ENCODE peak calls at places on chromosomes 2 and 18, in five cellular contexts. One of them, this sample, is unnamed.

GRCh38 chr2:144377929-144378328 is 142.0 kb downstream of the ZEB2 start:
- DNase-seq in T-cell: no peak
- DNase-seq in nephron progenitor cell: no peak
- DNase-seq in stimulated activated CD8-positive, alpha-beta memory T cell treated with anti-CD3 and anti-CD28 coated beads, Interleukin-2, amount 100 ng/mL, for 48 hours: no peak
- DNase-seq in activated CD8-positive, alpha-beta memory T cell treated with anti-CD3 and anti-CD28 coated beads, Interleukin-2, amount 10 ng/mL, durations not matched to agents 7 days and 5 days: no peak
- DNase-seq in this sample: no peak

GRCh38 chr2:26414291-26414690 is 12.6 kb downstream of the DRC1 start:
- DNase-seq in T-cell: no peak
- DNase-seq in stimulated activated CD8-positive, alpha-beta memory T cell treated with anti-CD3 and anti-CD28 coated beads, Interleukin-2, amount 100 ng/mL, for 48 hours: no peak
- DNase-seq in nephron progenitor cell: no peak
- DNase-seq in activated CD8-positive, alpha-beta memory T cell treated with anti-CD3 and anti-CD28 coated beads, Interleukin-2, amount 10 ng/mL, durations not matched to agents 7 days and 5 days: no peak
- DNase-seq in this sample: no peak

GRCh38 chr18:51867767-51868166 is 472.2 kb upstream of the DCC start:
- DNase-seq in stimulated activated CD8-positive, alpha-beta memory T cell treated with anti-CD3 and anti-CD28 coated beads, Interleukin-2, amount 100 ng/mL, for 48 hours: no peak
- DNase-seq in activated CD8-positive, alpha-beta memory T cell treated with anti-CD3 and anti-CD28 coated beads, Interleukin-2, amount 10 ng/mL, durations not matched to agents 7 days and 5 days: no peak
- DNase-seq in T-cell: no peak
- DNase-seq in nephron progenitor cell: peak
- DNase-seq in this sample: no peak

GRCh38 chr2:27891820-27892105 is 1.2 kb downstream of the BABAM2 start:
- DNase-seq in nephron progenitor cell: no peak
- DNase-seq in activated CD8-positive, alpha-beta memory T cell treated with anti-CD3 and anti-CD28 coated beads, Interleukin-2, amount 10 ng/mL, durations not matched to agents 7 days and 5 days: no peak
- DNase-seq in T-cell: no peak
- DNase-seq in stimulated activated CD8-positive, alpha-beta memory T cell treated with anti-CD3 and anti-CD28 coated beads, Interleukin-2, amount 100 ng/mL, for 48 hours: no peak
- DNase-seq in this sample: peak

GRCh38 chr18:40371673-40372072 is 1583.4 kb upstream of the PIK3C3 start:
- DNase-seq in nephron progenitor cell: no peak
- DNase-seq in stimulated activated CD8-positive, alpha-beta memory T cell treated with anti-CD3 and anti-CD28 coated beads, Interleukin-2, amount 100 ng/mL, for 48 hours: no peak
- DNase-seq in activated CD8-positive, alpha-beta memory T cell treated with anti-CD3 and anti-CD28 coated beads, Interleukin-2, amount 10 ng/mL, durations not matched to agents 7 days and 5 days: no peak
- DNase-seq in T-cell: no peak
- DNase-seq in this sample: no peak

GRCh38 chr18:3612315-3612714 is 162.3 kb downstream of the TGIF1 start:
- DNase-seq in T-cell: no peak
- DNase-seq in nephron progenitor cell: no peak
- DNase-seq in stimulated activated CD8-positive, alpha-beta memory T cell treated with anti-CD3 and anti-CD28 coated beads, Interleukin-2, amount 100 ng/mL, for 48 hours: no peak
- DNase-seq in activated CD8-positive, alpha-beta memory T cell treated with anti-CD3 and anti-CD28 coated beads, Interleukin-2, amount 10 ng/mL, durations not matched to agents 7 days and 5 days: no peak
- DNase-seq in this sample: no peak

GRCh38 chr2:240919161-240919781 is 13.1 kb downstream of the CROCC2 start:
- DNase-seq in activated CD8-positive, alpha-beta memory T cell treated with anti-CD3 and anti-CD28 coated beads, Interleukin-2, amount 10 ng/mL, durations not matched to agents 7 days and 5 days: no peak
- DNase-seq in T-cell: no peak
- DNase-seq in nephron progenitor cell: peak
- DNase-seq in stimulated activated CD8-positive, alpha-beta memory T cell treated with anti-CD3 and anti-CD28 coated beads, Interleukin-2, amount 100 ng/mL, for 48 hours: no peak
- DNase-seq in this sample: no peak

GRCh38 chr2:28366149-28366495 is 26.5 kb upstream of the FOSL2 start:
- DNase-seq in stimulated activated CD8-positive, alpha-beta memory T cell treated with anti-CD3 and anti-CD28 coated beads, Interleukin-2, amount 100 ng/mL, for 48 hours: no peak
- DNase-seq in T-cell: no peak
- DNase-seq in nephron progenitor cell: no peak
- DNase-seq in activated CD8-positive, alpha-beta memory T cell treated with anti-CD3 and anti-CD28 coated beads, Interleukin-2, amount 10 ng/mL, durations not matched to agents 7 days and 5 days: no peak
- DNase-seq in this sample: no peak

GRCh38 chr2:204705243-204705971 is 160.1 kb downstream of the PARD3B start:
- DNase-seq in stimulated activated CD8-positive, alpha-beta memory T cell treated with anti-CD3 and anti-CD28 coated beads, Interleukin-2, amount 100 ng/mL, for 48 hours: no peak
- DNase-seq in activated CD8-positive, alpha-beta memory T cell treated with anti-CD3 and anti-CD28 coated beads, Interleukin-2, amount 10 ng/mL, durations not matched to agents 7 days and 5 days: no peak
- DNase-seq in T-cell: no peak
- DNase-seq in nephron progenitor cell: no peak
- DNase-seq in this sample: no peak

GRCh38 chr2:213066445-213066746 is 85.0 kb downstream of the IKZF2 start:
- DNase-seq in nephron progenitor cell: no peak
- DNase-seq in stimulated activated CD8-positive, alpha-beta memory T cell treated with anti-CD3 and anti-CD28 coated beads, Interleukin-2, amount 100 ng/mL, for 48 hours: no peak
- DNase-seq in T-cell: no peak
- DNase-seq in activated CD8-positive, alpha-beta memory T cell treated with anti-CD3 and anti-CD28 coated beads, Interleukin-2, amount 10 ng/mL, durations not matched to agents 7 days and 5 days: no peak
- DNase-seq in this sample: no peak

GRCh38 chr18:8095947-8096570 is 513.2 kb upstream of the RAB12 start:
- DNase-seq in T-cell: no peak
- DNase-seq in activated CD8-positive, alpha-beta memory T cell treated with anti-CD3 and anti-CD28 coated beads, Interleukin-2, amount 10 ng/mL, durations not matched to agents 7 days and 5 days: no peak
- DNase-seq in stimulated activated CD8-positive, alpha-beta memory T cell treated with anti-CD3 and anti-CD28 coated beads, Interleukin-2, amount 100 ng/mL, for 48 hours: no peak
- DNase-seq in nephron progenitor cell: no peak
- DNase-seq in this sample: no peak

GRCh38 chr2:239534581-239535412 is 134.0 kb upstream of the HDAC4 start:
- DNase-seq in stimulated activated CD8-positive, alpha-beta memory T cell treated with anti-CD3 and anti-CD28 coated beads, Interleukin-2, amount 100 ng/mL, for 48 hours: no peak
- DNase-seq in activated CD8-positive, alpha-beta memory T cell treated with anti-CD3 and anti-CD28 coated beads, Interleukin-2, amount 10 ng/mL, durations not matched to agents 7 days and 5 days: no peak
- DNase-seq in T-cell: no peak
- DNase-seq in nephron progenitor cell: no peak
- DNase-seq in this sample: no peak

GRCh38 chr2:150624001-150624401 is 136.5 kb upstream of the RND3 start:
- DNase-seq in nephron progenitor cell: no peak
- DNase-seq in stimulated activated CD8-positive, alpha-beta memory T cell treated with anti-CD3 and anti-CD28 coated beads, Interleukin-2, amount 100 ng/mL, for 48 hours: no peak
- DNase-seq in activated CD8-positive, alpha-beta memory T cell treated with anti-CD3 and anti-CD28 coated beads, Interleukin-2, amount 10 ng/mL, durations not matched to agents 7 days and 5 days: no peak
- DNase-seq in T-cell: no peak
- DNase-seq in this sample: no peak

GRCh38 chr2:195824478-195824877 is 167.5 kb downstream of the SLC39A10 start:
- DNase-seq in stimulated activated CD8-positive, alpha-beta memory T cell treated with anti-CD3 and anti-CD28 coated beads, Interleukin-2, amount 100 ng/mL, for 48 hours: no peak
- DNase-seq in T-cell: no peak
- DNase-seq in activated CD8-positive, alpha-beta memory T cell treated with anti-CD3 and anti-CD28 coated beads, Interleukin-2, amount 10 ng/mL, durations not matched to agents 7 days and 5 days: no peak
- DNase-seq in nephron progenitor cell: no peak
- DNase-seq in this sample: no peak

GRCh38 chr2:131125195-131125757 is 20.1 kb downstream of the PLEKHB2 start:
- DNase-seq in activated CD8-positive, alpha-beta memory T cell treated with anti-CD3 and anti-CD28 coated beads, Interleukin-2, amount 10 ng/mL, durations not matched to agents 7 days and 5 days: no peak
- DNase-seq in nephron progenitor cell: no peak
- DNase-seq in T-cell: no peak
- DNase-seq in stimulated activated CD8-positive, alpha-beta memory T cell treated with anti-CD3 and anti-CD28 coated beads, Interleukin-2, amount 100 ng/mL, for 48 hours: no peak
- DNase-seq in this sample: no peak

GRCh38 chr2:120892967-120893667 is 157.4 kb downstream of the GLI2 start:
- DNase-seq in nephron progenitor cell: no peak
- DNase-seq in T-cell: no peak
- DNase-seq in stimulated activated CD8-positive, alpha-beta memory T cell treated with anti-CD3 and anti-CD28 coated beads, Interleukin-2, amount 100 ng/mL, for 48 hours: no peak
- DNase-seq in activated CD8-positive, alpha-beta memory T cell treated with anti-CD3 and anti-CD28 coated beads, Interleukin-2, amount 10 ng/mL, durations not matched to agents 7 days and 5 days: no peak
- DNase-seq in this sample: no peak

GRCh38 chr2:131419447-131419846 is 55.5 kb upstream of the RAB6D start:
- DNase-seq in T-cell: no peak
- DNase-seq in activated CD8-positive, alpha-beta memory T cell treated with anti-CD3 and anti-CD28 coated beads, Interleukin-2, amount 10 ng/mL, durations not matched to agents 7 days and 5 days: no peak
- DNase-seq in stimulated activated CD8-positive, alpha-beta memory T cell treated with anti-CD3 and anti-CD28 coated beads, Interleukin-2, amount 100 ng/mL, for 48 hours: no peak
- DNase-seq in nephron progenitor cell: no peak
- DNase-seq in this sample: no peak

GRCh38 chr2:64989982-64990614 is 899 bp downstream of the SLC1A4 start:
- DNase-seq in activated CD8-positive, alpha-beta memory T cell treated with anti-CD3 and anti-CD28 coated beads, Interleukin-2, amount 10 ng/mL, durations not matched to agents 7 days and 5 days: no peak
- DNase-seq in stimulated activated CD8-positive, alpha-beta memory T cell treated with anti-CD3 and anti-CD28 coated beads, Interleukin-2, amount 100 ng/mL, for 48 hours: no peak
- DNase-seq in T-cell: no peak
- DNase-seq in nephron progenitor cell: no peak
- DNase-seq in this sample: no peak

GRCh38 chr18:69490813-69491212 is 90.1 kb downstream of the DOK6 start:
- DNase-seq in nephron progenitor cell: no peak
- DNase-seq in stimulated activated CD8-positive, alpha-beta memory T cell treated with anti-CD3 and anti-CD28 coated beads, Interleukin-2, amount 100 ng/mL, for 48 hours: no peak
- DNase-seq in activated CD8-positive, alpha-beta memory T cell treated with anti-CD3 and anti-CD28 coated beads, Interleukin-2, amount 10 ng/mL, durations not matched to agents 7 days and 5 days: no peak
- DNase-seq in T-cell: no peak
- DNase-seq in this sample: peak

GRCh38 chr18:12638634-12639124 is 19.2 kb downstream of the SPIRE1 start:
- DNase-seq in T-cell: no peak
- DNase-seq in activated CD8-positive, alpha-beta memory T cell treated with anti-CD3 and anti-CD28 coated beads, Interleukin-2, amount 10 ng/mL, durations not matched to agents 7 days and 5 days: no peak
- DNase-seq in stimulated activated CD8-positive, alpha-beta memory T cell treated with anti-CD3 and anti-CD28 coated beads, Interleukin-2, amount 100 ng/mL, for 48 hours: no peak
- DNase-seq in nephron progenitor cell: no peak
- DNase-seq in this sample: no peak

GRCh38 chr2:227818569-227819397 is 5.1 kb downstream of the CCL20 start:
- DNase-seq in T-cell: peak
- DNase-seq in nephron progenitor cell: no peak
- DNase-seq in stimulated activated CD8-positive, alpha-beta memory T cell treated with anti-CD3 and anti-CD28 coated beads, Interleukin-2, amount 100 ng/mL, for 48 hours: no peak
- DNase-seq in activated CD8-positive, alpha-beta memory T cell treated with anti-CD3 and anti-CD28 coated beads, Interleukin-2, amount 10 ng/mL, durations not matched to agents 7 days and 5 days: no peak
- DNase-seq in this sample: peak

GRCh38 chr2:148300534-148300933 is 279.6 kb downstream of the MBD5 start:
- DNase-seq in T-cell: no peak
- DNase-seq in activated CD8-positive, alpha-beta memory T cell treated with anti-CD3 and anti-CD28 coated beads, Interleukin-2, amount 10 ng/mL, durations not matched to agents 7 days and 5 days: no peak
- DNase-seq in stimulated activated CD8-positive, alpha-beta memory T cell treated with anti-CD3 and anti-CD28 coated beads, Interleukin-2, amount 100 ng/mL, for 48 hours: no peak
- DNase-seq in nephron progenitor cell: no peak
- DNase-seq in this sample: no peak

GRCh38 chr2:38856165-38856564 is 19.6 kb downstream of the DHX57 start:
- DNase-seq in nephron progenitor cell: no peak
- DNase-seq in stimulated activated CD8-positive, alpha-beta memory T cell treated with anti-CD3 and anti-CD28 coated beads, Interleukin-2, amount 100 ng/mL, for 48 hours: no peak
- DNase-seq in activated CD8-positive, alpha-beta memory T cell treated with anti-CD3 and anti-CD28 coated beads, Interleukin-2, amount 10 ng/mL, durations not matched to agents 7 days and 5 days: no peak
- DNase-seq in T-cell: no peak
- DNase-seq in this sample: no peak

GRCh38 chr18:38369772-38370690 is 804.4 kb upstream of the CELF4 start:
- DNase-seq in nephron progenitor cell: no peak
- DNase-seq in stimulated activated CD8-positive, alpha-beta memory T cell treated with anti-CD3 and anti-CD28 coated beads, Interleukin-2, amount 100 ng/mL, for 48 hours: no peak
- DNase-seq in T-cell: no peak
- DNase-seq in activated CD8-positive, alpha-beta memory T cell treated with anti-CD3 and anti-CD28 coated beads, Interleukin-2, amount 10 ng/mL, durations not matched to agents 7 days and 5 days: no peak
- DNase-seq in this sample: no peak

GRCh38 chr2:8315766-8316165 is 366.1 kb upstream of the ID2 start:
- DNase-seq in stimulated activated CD8-positive, alpha-beta memory T cell treated with anti-CD3 and anti-CD28 coated beads, Interleukin-2, amount 100 ng/mL, for 48 hours: no peak
- DNase-seq in activated CD8-positive, alpha-beta memory T cell treated with anti-CD3 and anti-CD28 coated beads, Interleukin-2, amount 10 ng/mL, durations not matched to agents 7 days and 5 days: peak
- DNase-seq in T-cell: no peak
- DNase-seq in nephron progenitor cell: no peak
- DNase-seq in this sample: no peak

GRCh38 chr18:6885992-6886823 is 156.7 kb downstream of the ARHGAP28 start:
- DNase-seq in stimulated activated CD8-positive, alpha-beta memory T cell treated with anti-CD3 and anti-CD28 coated beads, Interleukin-2, amount 100 ng/mL, for 48 hours: no peak
- DNase-seq in T-cell: no peak
- DNase-seq in activated CD8-positive, alpha-beta memory T cell treated with anti-CD3 and anti-CD28 coated beads, Interleukin-2, amount 10 ng/mL, durations not matched to agents 7 days and 5 days: no peak
- DNase-seq in nephron progenitor cell: peak
- DNase-seq in this sample: peak

GRCh38 chr2:112493048-112493447 is 11.1 kb downstream of the TTL start:
- DNase-seq in T-cell: no peak
- DNase-seq in stimulated activated CD8-positive, alpha-beta memory T cell treated with anti-CD3 and anti-CD28 coated beads, Interleukin-2, amount 100 ng/mL, for 48 hours: no peak
- DNase-seq in activated CD8-positive, alpha-beta memory T cell treated with anti-CD3 and anti-CD28 coated beads, Interleukin-2, amount 10 ng/mL, durations not matched to agents 7 days and 5 days: no peak
- DNase-seq in nephron progenitor cell: no peak
- DNase-seq in this sample: peak

GRCh38 chr2:222180619-222181018 is 118.2 kb downstream of the PAX3 start:
- DNase-seq in nephron progenitor cell: no peak
- DNase-seq in stimulated activated CD8-positive, alpha-beta memory T cell treated with anti-CD3 and anti-CD28 coated beads, Interleukin-2, amount 100 ng/mL, for 48 hours: no peak
- DNase-seq in T-cell: no peak
- DNase-seq in activated CD8-positive, alpha-beta memory T cell treated with anti-CD3 and anti-CD28 coated beads, Interleukin-2, amount 10 ng/mL, durations not matched to agents 7 days and 5 days: no peak
- DNase-seq in this sample: no peak

GRCh38 chr2:1755436-1756191 is 11.3 kb upstream of the PXDN start:
- DNase-seq in stimulated activated CD8-positive, alpha-beta memory T cell treated with anti-CD3 and anti-CD28 coated beads, Interleukin-2, amount 100 ng/mL, for 48 hours: no peak
- DNase-seq in T-cell: no peak
- DNase-seq in activated CD8-positive, alpha-beta memory T cell treated with anti-CD3 and anti-CD28 coated beads, Interleukin-2, amount 10 ng/mL, durations not matched to agents 7 days and 5 days: no peak
- DNase-seq in nephron progenitor cell: no peak
- DNase-seq in this sample: no peak

GRCh38 chr18:49976810-49977209 is 163.5 kb upstream of the ACAA2 start:
- DNase-seq in stimulated activated CD8-positive, alpha-beta memory T cell treated with anti-CD3 and anti-CD28 coated beads, Interleukin-2, amount 100 ng/mL, for 48 hours: no peak
- DNase-seq in activated CD8-positive, alpha-beta memory T cell treated with anti-CD3 and anti-CD28 coated beads, Interleukin-2, amount 10 ng/mL, durations not matched to agents 7 days and 5 days: no peak
- DNase-seq in T-cell: no peak
- DNase-seq in nephron progenitor cell: no peak
- DNase-seq in this sample: no peak

GRCh38 chr2:37544617-37545031 is 126.8 kb downstream of the CDC42EP3 start:
- DNase-seq in T-cell: no peak
- DNase-seq in activated CD8-positive, alpha-beta memory T cell treated with anti-CD3 and anti-CD28 coated beads, Interleukin-2, amount 10 ng/mL, durations not matched to agents 7 days and 5 days: no peak
- DNase-seq in nephron progenitor cell: no peak
- DNase-seq in stimulated activated CD8-positive, alpha-beta memory T cell treated with anti-CD3 and anti-CD28 coated beads, Interleukin-2, amount 100 ng/mL, for 48 hours: no peak
- DNase-seq in this sample: no peak

GRCh38 chr2:142678164-142678563 is 199.3 kb upstream of the KYNU start:
- DNase-seq in stimulated activated CD8-positive, alpha-beta memory T cell treated with anti-CD3 and anti-CD28 coated beads, Interleukin-2, amount 100 ng/mL, for 48 hours: no peak
- DNase-seq in nephron progenitor cell: no peak
- DNase-seq in T-cell: no peak
- DNase-seq in activated CD8-positive, alpha-beta memory T cell treated with anti-CD3 and anti-CD28 coated beads, Interleukin-2, amount 10 ng/mL, durations not matched to agents 7 days and 5 days: no peak
- DNase-seq in this sample: no peak

GRCh38 chr2:48733067-48733503 is 22.4 kb downstream of the LHCGR start:
- DNase-seq in nephron progenitor cell: peak
- DNase-seq in activated CD8-positive, alpha-beta memory T cell treated with anti-CD3 and anti-CD28 coated beads, Interleukin-2, amount 10 ng/mL, durations not matched to agents 7 days and 5 days: no peak
- DNase-seq in T-cell: no peak
- DNase-seq in stimulated activated CD8-positive, alpha-beta memory T cell treated with anti-CD3 and anti-CD28 coated beads, Interleukin-2, amount 100 ng/mL, for 48 hours: no peak
- DNase-seq in this sample: no peak

GRCh38 chr18:76491436-76491800 is 3.6 kb downstream of the ZNF516 start:
- DNase-seq in stimulated activated CD8-positive, alpha-beta memory T cell treated with anti-CD3 and anti-CD28 coated beads, Interleukin-2, amount 100 ng/mL, for 48 hours: peak
- DNase-seq in nephron progenitor cell: peak
- DNase-seq in activated CD8-positive, alpha-beta memory T cell treated with anti-CD3 and anti-CD28 coated beads, Interleukin-2, amount 10 ng/mL, durations not matched to agents 7 days and 5 days: peak
- DNase-seq in T-cell: peak
- DNase-seq in this sample: no peak

GRCh38 chr2:1301056-1301455 is 112.2 kb upstream of the TPO start:
- DNase-seq in activated CD8-positive, alpha-beta memory T cell treated with anti-CD3 and anti-CD28 coated beads, Interleukin-2, amount 10 ng/mL, durations not matched to agents 7 days and 5 days: no peak
- DNase-seq in T-cell: no peak
- DNase-seq in nephron progenitor cell: no peak
- DNase-seq in stimulated activated CD8-positive, alpha-beta memory T cell treated with anti-CD3 and anti-CD28 coated beads, Interleukin-2, amount 100 ng/mL, for 48 hours: no peak
- DNase-seq in this sample: no peak

GRCh38 chr2:103167599-103167998 is 405.8 kb downstream of the TMEM182 start:
- DNase-seq in T-cell: no peak
- DNase-seq in stimulated activated CD8-positive, alpha-beta memory T cell treated with anti-CD3 and anti-CD28 coated beads, Interleukin-2, amount 100 ng/mL, for 48 hours: no peak
- DNase-seq in activated CD8-positive, alpha-beta memory T cell treated with anti-CD3 and anti-CD28 coated beads, Interleukin-2, amount 10 ng/mL, durations not matched to agents 7 days and 5 days: no peak
- DNase-seq in nephron progenitor cell: no peak
- DNase-seq in this sample: no peak

GRCh38 chr2:43714164-43714563 is 37.9 kb upstream of the C1GALT1C1L start:
- DNase-seq in nephron progenitor cell: no peak
- DNase-seq in T-cell: no peak
- DNase-seq in activated CD8-positive, alpha-beta memory T cell treated with anti-CD3 and anti-CD28 coated beads, Interleukin-2, amount 10 ng/mL, durations not matched to agents 7 days and 5 days: no peak
- DNase-seq in stimulated activated CD8-positive, alpha-beta memory T cell treated with anti-CD3 and anti-CD28 coated beads, Interleukin-2, amount 100 ng/mL, for 48 hours: no peak
- DNase-seq in this sample: no peak

GRCh38 chr18:36179562-36180334 is 7.5 kb upstream of the MOCOS start:
- DNase-seq in nephron progenitor cell: no peak
- DNase-seq in T-cell: no peak
- DNase-seq in activated CD8-positive, alpha-beta memory T cell treated with anti-CD3 and anti-CD28 coated beads, Interleukin-2, amount 10 ng/mL, durations not matched to agents 7 days and 5 days: no peak
- DNase-seq in stimulated activated CD8-positive, alpha-beta memory T cell treated with anti-CD3 and anti-CD28 coated beads, Interleukin-2, amount 100 ng/mL, for 48 hours: no peak
- DNase-seq in this sample: no peak

This sample was measured in NCI-H460.